ENCODE peak calls at places on chromosomes 16 and 17, in four cellular contexts. G is H1, J is GM12878, T is K562. V is an unnamed sample.

GRCh38 chr17:64378890-64379354 is 11.7 kb downstream of the PECAM1 start:
- DNase-seq in G (no peak), J (peak), T (no peak), V (peak)

GRCh38 chr16:80583466-80583865 is 42.7 kb downstream of the DYNLRB2 start:
- DNase-seq in G (no peak), J (no peak), T (no peak), V (no peak)

GRCh38 chr17:65850486-65850885 is 289.0 kb upstream of the AXIN2 start:
- DNase-seq in G (no peak), J (peak), T (no peak), V (no peak)

GRCh38 chr16:27767971-27768591 is 218.1 kb downstream of the KATNIP start:
- DNase-seq in G (no peak), J (no peak), T (no peak), V (no peak)

GRCh38 chr16:11972128-11972527 is 4.4 kb upstream of the SNX29 start:
- DNase-seq in G (no peak), J (no peak), T (no peak), V (peak)

GRCh38 chr16:4057439-4057877 is 58.8 kb downstream of the ADCY9 start:
- DNase-seq in G (peak), J (no peak), T (no peak), V (no peak)

GRCh38 chr17:19647697-19648474 is 665 bp upstream of the ALDH3A2 start:
- DNase-seq in G (peak), J (peak), T (no peak), V (peak)

GRCh38 chr16:58299757-58300349 is 5.0 kb upstream of the PRSS54 start:
- DNase-seq in G (peak), J (no peak), T (peak), V (peak)

GRCh38 chr16:26569793-26570192 is 496.9 kb upstream of the C16orf82 start:
- DNase-seq in G (no peak), J (no peak), T (no peak), V (peak)

GRCh38 chr16:82657239-82657638 is 30.5 kb downstream of the CDH13 start:
- DNase-seq in G (no peak), J (no peak), T (no peak), V (no peak)

GRCh38 chr16:82653550-82654511 is 27.1 kb downstream of the CDH13 start:
- DNase-seq in G (no peak), J (peak), T (no peak), V (peak)

GRCh38 chr16:82657786-82658185 is 31.0 kb downstream of the CDH13 start:
- DNase-seq in G (no peak), J (no peak), T (no peak), V (no peak)

GRCh38 chr16:82655315-82655714 is 28.5 kb downstream of the CDH13 start:
- DNase-seq in G (no peak), J (peak), T (no peak), V (no peak)

DNA sequence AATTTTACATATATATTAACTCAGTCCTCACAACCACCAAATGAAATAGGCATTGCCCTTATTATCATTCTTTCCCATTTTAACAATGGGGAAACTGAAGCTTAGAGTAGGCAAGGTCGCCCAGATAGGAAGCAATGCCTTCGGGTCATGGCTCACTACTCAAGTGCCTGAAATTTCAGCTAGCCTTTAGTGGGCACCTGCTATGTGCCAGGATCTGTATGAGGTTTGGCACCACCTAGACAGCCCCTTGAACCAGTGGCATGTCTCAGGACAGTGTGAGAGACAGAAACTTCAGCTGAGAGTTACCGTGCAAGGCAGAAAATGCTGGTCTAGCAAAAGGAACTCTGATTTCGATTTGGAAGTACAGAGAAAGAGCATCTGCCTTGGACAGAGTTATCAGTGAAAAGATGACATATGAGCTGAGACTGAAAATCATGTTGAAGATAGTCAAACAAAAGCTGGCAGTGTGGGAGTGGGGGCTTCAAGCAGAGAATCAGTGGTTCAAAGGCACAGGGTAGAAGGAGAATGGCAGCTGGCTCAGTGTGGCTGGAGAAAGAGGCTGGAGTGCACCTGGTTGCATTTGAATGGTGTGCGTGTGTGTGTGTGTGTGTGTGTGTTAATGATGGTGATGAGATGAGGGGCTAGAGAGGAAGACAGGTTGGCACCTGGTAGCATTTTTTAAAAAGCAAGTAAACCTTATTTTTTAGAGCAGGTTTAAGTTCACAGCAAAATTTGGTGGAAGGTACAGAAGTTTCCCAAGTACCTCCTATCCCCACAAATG is 29.1 kb downstream of the CDH13 start:
- DNase-seq in G (no peak), J (no peak), T (no peak), V (no peak)
- TF ChIP-seq CBX5 in G (no peak), J (no peak), T (no peak), V (no peak)

GRCh38 chr17:32819787-32820186 is 57.1 kb downstream of the MYO1D start:
- DNase-seq in G (no peak), J (no peak), T (no peak), V (no peak)

GRCh38 chr17:32824334-32824733 is 52.6 kb downstream of the MYO1D start:
- DNase-seq in G (no peak), J (no peak), T (no peak), V (no peak)

GRCh38 chr17:32826076-32826475 is 50.8 kb downstream of the MYO1D start:
- DNase-seq in G (no peak), J (no peak), T (no peak), V (no peak)

GRCh38 chr17:32820440-32820839 is 56.5 kb downstream of the MYO1D start:
- DNase-seq in G (no peak), J (no peak), T (no peak), V (no peak)

GRCh38 chr17:32822996-32823395 is 53.9 kb downstream of the MYO1D start:
- DNase-seq in G (no peak), J (no peak), T (no peak), V (no peak)
- TF ChIP-seq CBX5 in G (no peak), J (no peak), T (no peak), V (no peak)

DNA sequence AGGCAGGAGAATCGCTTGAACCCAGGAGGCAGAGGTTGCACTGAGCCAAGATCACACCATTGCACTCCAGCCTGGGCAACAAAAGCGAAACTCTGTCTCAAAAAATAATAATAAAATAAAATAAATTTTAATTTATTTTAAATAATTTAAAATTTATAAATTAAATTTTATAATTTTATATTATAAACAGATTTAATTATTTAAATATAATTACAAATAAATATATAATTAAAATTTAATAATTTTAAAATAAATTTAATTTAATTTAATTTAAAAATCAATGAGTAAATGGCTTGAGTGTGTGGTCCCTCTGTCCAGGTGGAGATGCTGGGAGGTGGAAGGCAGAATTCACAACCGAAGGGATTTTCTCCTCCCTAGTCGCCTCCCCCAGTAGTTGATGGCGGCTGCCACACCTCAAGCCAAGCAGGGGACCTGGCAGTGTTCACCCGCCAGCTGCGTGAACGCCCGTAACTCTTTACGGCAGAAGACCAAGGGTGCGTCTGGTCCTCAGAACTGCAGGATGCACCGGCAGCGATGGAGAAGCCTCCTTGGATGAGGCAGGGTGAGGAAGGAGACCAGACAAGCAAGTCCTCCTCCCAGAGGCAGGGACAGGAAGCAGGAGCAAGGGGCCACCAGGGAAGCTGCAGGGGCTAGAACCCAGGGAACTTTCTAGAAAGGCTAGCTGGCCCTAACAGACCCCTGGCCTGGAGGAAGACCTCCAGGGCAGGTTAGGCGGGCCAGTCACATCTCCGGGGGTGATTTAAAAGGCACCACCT is 22.9 kb upstream of the KRT17 start:
- DNase-seq in G (no peak), J (no peak), T (no peak), V (no peak)
- TF ChIP-seq CBX5 in G (no peak), J (no peak), T (no peak), V (no peak)

GRCh38 chr17:43530303-43531081 is 15.6 kb downstream of the ETV4 start:
- DNase-seq in G (peak), J (no peak), T (peak), V (peak)
- TF ChIP-seq CBX5 in G (no peak), J (no peak), T (no peak), V (peak)

DNA sequence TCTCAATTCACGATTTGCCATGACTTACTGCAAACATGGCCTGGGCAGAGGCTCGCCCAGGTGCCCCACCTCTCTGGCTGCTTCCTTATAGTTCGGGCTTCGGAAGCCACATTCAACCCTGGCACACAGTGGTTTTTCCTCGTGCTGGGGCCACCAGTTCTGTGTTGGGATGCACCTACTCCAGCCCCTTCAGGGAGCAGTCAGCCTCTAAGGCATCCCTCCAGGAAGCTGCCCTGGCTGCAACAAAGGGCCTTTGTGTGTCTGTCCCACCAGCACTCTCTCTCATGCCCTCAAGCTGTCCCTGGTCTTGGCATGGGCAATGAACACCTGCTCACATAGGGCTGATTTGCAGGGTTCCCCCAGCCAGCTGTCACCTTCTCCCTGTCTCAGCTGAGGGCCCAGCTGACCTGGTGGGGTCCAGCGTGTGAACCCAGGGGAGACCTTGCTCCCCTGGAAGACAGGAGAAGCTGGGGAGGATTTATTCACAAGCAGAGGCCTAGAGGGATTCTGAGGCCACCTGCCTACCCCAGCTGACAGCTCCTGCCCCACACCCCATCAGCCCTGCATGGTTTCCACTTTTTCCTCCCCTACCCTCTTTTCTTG is 804 bp upstream of the NOXO1 start:
- DNase-seq in G (no peak), J (no peak), T (no peak), V (peak)
- TF ChIP-seq CBX5 in G (no peak), J (no peak), T (no peak), V (no peak)

GRCh38 chr17:77929871-77930436 is 28.5 kb upstream of the TNRC6C start:
- DNase-seq in G (no peak), J (no peak), T (no peak), V (no peak)

GRCh38 chr17:77928519-77929179 is 29.9 kb upstream of the TNRC6C start:
- DNase-seq in G (no peak), J (no peak), T (no peak), V (no peak)

GRCh38 chr17:77929180-77929564 is 29.3 kb upstream of the TNRC6C start:
- DNase-seq in G (no peak), J (no peak), T (no peak), V (no peak)

GRCh38 chr17:77933777-77934398 is 24.6 kb upstream of the TNRC6C start:
- DNase-seq in G (no peak), J (no peak), T (no peak), V (no peak)

GRCh38 chr17:77930780-77931768 is 27.4 kb upstream of the TNRC6C start:
- DNase-seq in G (no peak), J (no peak), T (no peak), V (no peak)
- TF ChIP-seq CBX5 in G (no peak), J (no peak), T (no peak), V (no peak)

DNA sequence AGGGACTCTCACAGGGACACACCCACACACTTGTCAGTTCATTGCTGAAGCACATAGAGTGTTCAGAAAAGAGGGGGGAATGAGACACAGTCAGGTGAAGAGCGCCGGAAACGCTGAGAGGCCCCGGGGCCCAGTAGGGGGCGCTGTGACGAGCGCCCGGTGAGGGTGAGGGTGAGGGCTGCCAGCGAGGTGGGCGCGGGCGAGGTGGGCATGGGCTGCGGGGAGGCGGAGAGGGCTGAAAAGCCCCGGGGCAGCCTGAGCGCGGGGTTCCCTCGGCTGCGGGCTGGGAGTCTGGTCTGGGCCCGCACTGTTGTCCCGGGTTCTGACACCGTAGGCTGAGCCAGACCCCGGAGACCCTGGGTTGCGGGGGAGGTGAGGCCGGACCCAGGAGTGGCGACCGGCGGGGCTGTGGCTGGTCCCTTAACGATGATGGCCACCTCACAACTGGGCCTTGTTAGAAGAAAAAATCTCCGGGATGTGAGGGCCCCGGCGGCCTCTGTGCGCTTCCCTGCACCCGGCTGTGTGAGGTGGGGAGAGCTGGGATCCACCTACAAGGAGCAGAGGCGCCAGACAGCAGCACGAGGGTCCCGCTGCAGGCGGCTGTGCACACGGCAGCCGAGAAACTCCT is 91.4 kb downstream of the C16orf78 start:
- DNase-seq in G (peak), J (no peak), T (peak), V (no peak)
- TF ChIP-seq CBX5 in G (no peak), J (no peak), T (no peak), V (no peak)

GRCh38 chr17:13788385-13788784 is 186.7 kb upstream of the HS3ST3A1 start:
- DNase-seq in G (no peak), J (no peak), T (no peak), V (no peak)

GRCh38 chr17:13787636-13788035 is 185.9 kb upstream of the HS3ST3A1 start:
- DNase-seq in G (no peak), J (no peak), T (no peak), V (no peak)

GRCh38 chr17:13786000-13786598 is 184.4 kb upstream of the HS3ST3A1 start:
- DNase-seq in G (no peak), J (no peak), T (no peak), V (no peak)

GRCh38 chr17:13784466-13784865 is 182.7 kb upstream of the HS3ST3A1 start:
- DNase-seq in G (no peak), J (no peak), T (no peak), V (no peak)
- TF ChIP-seq CBX5 in G (no peak), J (no peak), T (no peak), V (no peak)

V was measured in HepG2.